ENCODE peak calls at places on chromosomes 1 and 21, in five cellular contexts. U is brain microvascular endothelial cell; Y is CD4-positive, alpha-beta T cell; S is nephron progenitor cell; N is natural killer cell. H is an unnamed sample.

GRCh38 chr21:17529648-17530047 is 16.8 kb downstream of the CXADR start:
- DNase-seq in N (no peak), Y (no peak), U (no peak), S (no peak), H (no peak)

GRCh38 chr1:150561830-150562367 is 12.7 kb downstream of the ADAMTSL4 start:
- DNase-seq in N (peak), U (peak), Y (peak), S (peak), H (peak)

GRCh38 chr1:3113047-3113740 is 44.2 kb downstream of the PRDM16 start:
- DNase-seq in S (no peak), N (no peak), Y (no peak), U (no peak), H (no peak)

GRCh38 chr1:160109686-160110085 is 5.9 kb upstream of the ATP1A2 start:
- DNase-seq in S (no peak), N (no peak), U (no peak), Y (no peak), H (no peak)

GRCh38 chr1:35210306-35211112 is 17.6 kb upstream of the SFPQ start:
- DNase-seq in S (no peak), Y (no peak), U (no peak), N (no peak), H (no peak)

GRCh38 chr1:114122891-114123621 is 30.6 kb downstream of the SYT6 start:
- DNase-seq in N (no peak), S (no peak), Y (no peak), U (peak), H (no peak)

GRCh38 chr1:57423135-57424131 is at the start of gene DAB1:
- DNase-seq in S (peak), Y (no peak), U (no peak), N (no peak), H (peak)

GRCh38 chr21:42809577-42810440 is 69.5 kb downstream of the WDR4 start:
- DNase-seq in Y (no peak), U (no peak), N (no peak), S (no peak), H (no peak)

GRCh38 chr1:214506972-214507431 is 44.4 kb downstream of the PTPN14 start:
- DNase-seq in U (no peak), Y (no peak), N (no peak), S (no peak), H (no peak)

GRCh38 chr1:240999826-241000225 is 357.2 kb downstream of the RGS7 start:
- DNase-seq in S (no peak), N (no peak), U (no peak), Y (no peak), H (no peak)

GRCh38 chr1:113808450-113809195 is 3.7 kb downstream of the RSBN1 start:
- DNase-seq in N (no peak), U (no peak), S (no peak), Y (no peak), H (no peak)

GRCh38 chr1:85612704-85613361 is 32.3 kb downstream of the CCN1 start:
- DNase-seq in N (no peak), Y (no peak), U (peak), S (no peak), H (no peak)

GRCh38 chr1:119896303-119896702 is at the start of gene ADAM30:
- DNase-seq in U (no peak), Y (no peak), N (no peak), S (no peak), H (no peak)

GRCh38 chr1:30599721-30600120 is 123.7 kb downstream of the MATN1 start:
- DNase-seq in U (no peak), Y (no peak), N (no peak), S (no peak), H (no peak)

GRCh38 chr1:216888721-216889120 is 165.5 kb upstream of the ESRRG start:
- DNase-seq in S (no peak), N (no peak), Y (no peak), U (no peak), H (no peak)

GRCh38 chr1:202305168-202305567 is 36.6 kb downstream of the UBE2T start:
- DNase-seq in U (no peak), Y (no peak), S (no peak), N (no peak), H (no peak)

GRCh38 chr1:97190326-97190725 is 468.7 kb downstream of the PTBP2 start:
- DNase-seq in U (peak), Y (no peak), S (no peak), N (no peak), H (no peak)

GRCh38 chr1:209513226-209513625 is 70.3 kb upstream of the CAMK1G start:
- DNase-seq in N (no peak), U (peak), Y (no peak), S (peak), H (no peak)

GRCh38 chr1:8120693-8121260 is 94.7 kb upstream of the ERRFI1 start:
- DNase-seq in U (no peak), N (no peak), Y (no peak), S (no peak), H (no peak)

GRCh38 chr1:64826991-64827390 is 82.1 kb downstream of the RAVER2 start:
- DNase-seq in S (no peak), N (no peak), U (peak), Y (no peak), H (no peak)

GRCh38 chr1:64823691-64824476 is 79.0 kb downstream of the RAVER2 start:
- DNase-seq in S (peak), Y (peak), U (peak), N (peak), H (no peak)

GRCh38 chr1:64822621-64823020 is 77.7 kb downstream of the RAVER2 start:
- DNase-seq in N (no peak), Y (no peak), S (no peak), U (no peak), H (no peak)
- TF ChIP-seq CTCF in N (no peak), Y (no peak), S (no peak), U (no peak), H (no peak)

GRCh38 chr21:24011087-24011486 is 1596.2 kb downstream of the MRPL39 start:
- DNase-seq in Y (no peak), S (no peak), U (no peak), N (no peak), H (no peak)

DNA sequence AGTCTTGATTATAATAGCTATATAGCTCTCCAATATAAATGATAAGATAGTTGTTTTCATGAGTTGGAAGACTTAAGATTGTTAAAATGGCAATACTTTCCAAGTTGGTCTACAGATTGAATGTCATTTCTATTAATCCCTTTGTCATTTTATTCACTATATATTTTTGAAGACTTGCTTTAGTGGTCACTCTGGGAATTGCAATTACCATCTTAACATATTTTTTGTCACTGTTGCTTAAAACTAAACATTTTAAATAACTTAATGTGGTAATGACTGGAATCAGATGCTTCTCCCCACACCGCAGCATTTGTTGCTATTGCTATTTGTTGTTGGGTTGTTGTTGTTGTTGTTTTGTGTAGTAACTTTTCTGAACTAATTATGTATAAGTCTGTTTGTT is 1592.9 kb downstream of the MRPL39 start:
- DNase-seq in Y (no peak), S (no peak), U (no peak), N (no peak), H (no peak)
- TF ChIP-seq CTCF in Y (no peak), S (peak), U (peak), N (no peak), H (peak)

GRCh38 chr1:15275921-15276683 is 29.1 kb downstream of the FHAD1 start:
- DNase-seq in U (no peak), Y (no peak), S (no peak), N (no peak), H (peak)

GRCh38 chr1:15271196-15271595 is 24.2 kb downstream of the FHAD1 start:
- DNase-seq in S (no peak), N (no peak), Y (no peak), U (no peak), H (peak)

GRCh38 chr1:15272782-15273127 is 25.7 kb downstream of the FHAD1 start:
- DNase-seq in N (no peak), U (no peak), Y (no peak), S (no peak), H (no peak)

GRCh38 chr1:15273274-15273673 is 26.3 kb downstream of the FHAD1 start:
- DNase-seq in N (no peak), U (no peak), Y (no peak), S (no peak), H (peak)

GRCh38 chr1:15272009-15272781 is 25.2 kb downstream of the FHAD1 start:
- DNase-seq in S (peak), N (no peak), U (peak), Y (no peak), H (peak)
- TF ChIP-seq CTCF in S (peak), N (peak), U (peak), Y (no peak), H (peak)

GRCh38 chr1:40034869-40035268 is 5.7 kb upstream of the CAP1 start:
- DNase-seq in N (no peak), S (no peak), U (no peak), Y (no peak), H (no peak)
- TF ChIP-seq CTCF in N (no peak), S (no peak), U (no peak), Y (no peak), H (no peak)

GRCh38 chr1:236767276-236767675 is 27.8 kb upstream of the MTR start:
- DNase-seq in U (no peak), S (peak), Y (no peak), N (no peak), H (no peak)

GRCh38 chr1:236773919-236774318 is 21.2 kb upstream of the MTR start:
- DNase-seq in N (no peak), Y (no peak), S (no peak), U (no peak), H (no peak)

GRCh38 chr1:236766506-236766905 is 28.6 kb upstream of the MTR start:
- DNase-seq in Y (no peak), S (no peak), U (no peak), N (no peak), H (no peak)

GRCh38 chr1:236765831-236766230 is 29.3 kb upstream of the MTR start:
- DNase-seq in N (no peak), S (no peak), U (no peak), Y (no peak), H (no peak)

GRCh38 chr1:236768601-236769000 is 26.5 kb upstream of the MTR start:
- DNase-seq in U (no peak), N (no peak), S (no peak), Y (no peak), H (no peak)
- TF ChIP-seq CTCF in U (peak), N (no peak), S (no peak), Y (no peak), H (no peak)

DNA sequence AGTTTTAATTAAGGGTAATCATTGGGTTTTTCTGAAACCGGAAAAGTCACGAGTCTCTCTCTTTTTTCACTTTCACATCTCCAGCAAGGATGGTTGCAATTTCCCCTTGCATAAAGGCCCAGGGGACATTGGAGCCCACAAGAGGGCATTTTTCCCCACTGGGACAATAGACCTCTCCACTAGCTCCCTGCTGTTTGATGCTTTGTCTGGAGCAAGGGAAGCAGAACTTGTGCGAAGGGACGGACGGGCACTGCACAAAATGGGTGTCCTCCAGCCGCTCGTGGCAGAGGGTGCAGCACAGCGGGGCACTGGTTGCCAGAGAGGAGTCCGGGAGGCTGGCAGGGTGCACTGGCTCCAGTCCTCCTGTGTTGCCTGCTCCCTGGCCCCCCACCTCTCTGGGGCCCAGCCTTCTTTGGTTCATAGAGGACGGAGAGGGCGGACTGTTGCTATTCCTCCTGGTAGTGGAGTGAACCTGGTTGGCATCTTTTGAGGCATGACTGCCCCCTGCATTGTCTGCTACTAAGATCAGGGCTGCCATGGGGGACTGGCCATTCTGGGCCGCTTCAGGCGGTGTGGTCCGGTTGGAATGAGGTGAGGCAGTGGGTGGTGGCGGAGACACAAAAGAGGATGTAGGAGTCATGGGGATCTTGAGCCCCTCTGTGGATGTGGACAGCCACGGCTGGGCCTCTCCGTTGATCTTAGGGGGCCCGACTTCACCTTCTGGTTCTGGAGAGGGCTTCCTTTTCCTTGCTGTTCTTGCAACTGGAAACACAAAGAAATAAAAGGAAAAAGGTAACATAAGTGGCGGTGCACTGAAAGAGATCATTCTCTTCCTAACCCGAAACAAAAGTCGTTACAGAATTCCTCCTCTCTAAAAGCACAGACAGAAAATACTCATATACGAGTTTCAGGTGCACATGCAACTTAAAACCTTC is 2.6 kb downstream of the IRF2BP2 start:
- DNase-seq in S (peak), Y (no peak), U (no peak), N (peak), H (no peak)
- TF ChIP-seq CTCF in S (no peak), Y (no peak), U (peak), N (peak), H (peak)

GRCh38 chr1:43285269-43285986 is at the start of gene C1orf210:
- DNase-seq in Y (no peak), N (no peak), U (no peak), S (peak), H (no peak)

GRCh38 chr1:43286115-43286514 is 734 bp upstream of the C1orf210 start:
- DNase-seq in Y (no peak), S (no peak), U (no peak), N (no peak), H (no peak)

GRCh38 chr1:43282220-43283195 is 2.9 kb downstream of the C1orf210 start:
- DNase-seq in S (no peak), U (no peak), Y (no peak), N (no peak), H (no peak)

GRCh38 chr1:43284711-43285110 is 670 bp downstream of the C1orf210 start:
- DNase-seq in Y (no peak), U (no peak), S (no peak), N (no peak), H (no peak)

DNA sequence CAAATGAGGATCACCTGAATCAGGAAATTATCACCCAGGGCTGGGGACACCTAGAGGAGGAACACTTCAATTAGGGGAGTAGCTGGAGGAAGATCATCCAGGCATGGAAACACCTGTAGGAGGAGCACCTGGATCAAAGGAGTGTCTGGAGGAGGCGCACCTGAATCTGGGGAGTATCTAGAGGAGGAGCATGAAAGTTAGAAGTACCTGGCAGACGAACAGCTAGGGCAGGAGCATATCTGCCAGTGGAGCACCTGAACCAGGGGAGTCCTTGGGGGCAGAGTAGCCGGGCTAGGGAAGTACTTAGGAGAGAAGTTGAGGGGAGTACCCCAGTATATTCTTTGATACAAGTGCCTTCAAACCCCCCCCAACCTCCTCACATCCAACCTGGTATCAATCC is 1.3 kb downstream of the C1orf210 start:
- DNase-seq in Y (no peak), U (no peak), N (no peak), S (no peak), H (no peak)
- TF ChIP-seq CTCF in Y (no peak), U (no peak), N (no peak), S (no peak), H (no peak)

DNA sequence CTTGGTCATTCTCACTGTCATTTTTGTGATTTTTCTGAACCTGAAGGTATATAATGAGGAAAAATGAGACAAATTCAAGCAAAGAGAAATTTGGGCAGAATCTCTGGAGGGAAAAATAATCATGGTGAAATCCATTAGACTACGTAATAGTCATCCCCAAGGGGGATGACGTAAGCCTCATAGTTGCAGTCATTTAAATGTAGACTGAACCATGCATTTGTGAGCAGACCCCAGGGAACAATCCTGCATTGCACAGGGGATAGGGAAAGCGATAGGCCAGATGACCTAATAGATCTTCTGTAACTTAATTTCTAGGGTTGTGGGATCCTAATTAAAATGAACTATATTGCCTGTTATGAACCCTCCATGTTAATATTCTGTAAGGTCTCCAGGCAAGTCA is 167.4 kb upstream of the C1orf21 start:
- DNase-seq in N (no peak), Y (no peak), U (no peak), S (no peak), H (no peak)
- TF ChIP-seq CTCF in N (no peak), Y (no peak), U (no peak), S (no peak), H (no peak)

GRCh38 chr1:869499-870244 is 54.1 kb upstream of the SAMD11 start:
- DNase-seq in S (peak), Y (peak), U (no peak), N (peak), H (peak)
- TF ChIP-seq CTCF in S (peak), Y (peak), U (peak), N (peak), H (peak)

GRCh38 chr1:25504706-25505560 is 38.5 kb upstream of the LDLRAP1 start:
- DNase-seq in Y (no peak), N (no peak), S (no peak), U (peak), H (no peak)

GRCh38 chr1:25500694-25501093 is 42.7 kb upstream of the LDLRAP1 start:
- DNase-seq in U (no peak), S (no peak), N (no peak), Y (no peak), H (no peak)

GRCh38 chr1:25503551-25504426 is 39.6 kb upstream of the LDLRAP1 start:
- DNase-seq in U (no peak), S (peak), Y (peak), N (peak), H (no peak)

GRCh38 chr1:25502957-25503356 is 40.4 kb upstream of the LDLRAP1 start:
- DNase-seq in S (no peak), N (no peak), U (peak), Y (no peak), H (no peak)

DNA sequence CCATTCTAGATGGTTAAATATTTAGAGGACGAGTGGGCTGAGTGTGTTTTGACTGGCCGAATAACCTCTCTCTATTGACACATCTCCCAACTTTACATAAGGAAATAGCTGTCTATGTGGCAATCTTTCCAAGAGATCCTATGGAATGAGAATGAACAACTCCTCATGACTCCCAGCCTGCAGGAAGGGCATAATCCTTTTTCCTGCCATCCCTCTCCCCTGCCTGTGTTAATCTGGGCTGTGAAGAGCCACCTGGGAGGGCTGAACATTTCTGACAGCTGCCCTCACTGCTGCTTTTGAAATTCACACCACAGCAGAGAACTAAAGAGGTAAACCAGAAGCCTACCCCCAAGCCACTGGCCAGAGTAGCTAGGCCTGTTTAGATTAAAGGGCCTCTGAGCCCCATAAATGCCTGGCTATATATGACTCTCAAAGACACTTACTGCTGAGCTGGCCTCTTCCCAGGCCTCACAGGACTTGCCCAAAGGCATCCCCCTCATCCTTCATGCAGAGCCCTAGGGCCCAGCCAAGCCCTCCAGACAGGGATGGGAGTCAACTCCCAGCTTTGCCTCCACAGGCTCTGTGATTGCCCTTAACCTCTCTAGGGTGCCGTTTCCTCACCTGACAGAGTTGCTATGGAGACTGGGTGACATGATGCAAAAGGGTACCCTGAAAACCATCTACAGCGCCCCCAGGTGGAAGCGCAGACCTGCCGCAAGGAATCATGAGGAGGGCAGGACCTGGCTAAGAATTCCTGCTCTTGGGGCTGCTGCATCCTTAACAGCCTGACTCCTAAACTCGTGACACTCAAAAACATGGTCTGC is 42.0 kb upstream of the LDLRAP1 start:
- DNase-seq in U (no peak), N (no peak), Y (no peak), S (no peak), H (peak)
- TF ChIP-seq CTCF in U (peak), N (no peak), Y (no peak), S (no peak), H (peak)

H was measured in type B pancreatic cell.